ENCODE peak calls at places on chromosomes 3 and 15, in seven cellular contexts. One of them, this sample, is unnamed.

GRCh38 chr3:169836942-169837275 is 24.2 kb upstream of the LRRC34 start:
- DNase-seq in BJ: no peak
- DNase-seq in amniotic stem cell: no peak
- DNase-seq in CD8-positive, alpha-beta memory T cell: no peak
- DNase-seq in T-helper 1 cell: no peak
- DNase-seq in NCI-H1417: no peak
- DNase-seq in Peyer's patch: no peak
- DNase-seq in this sample: no peak

GRCh38 chr3:56801151-56801596 is 575 bp downstream of the ARHGEF3 start:
- DNase-seq in BJ: no peak
- DNase-seq in amniotic stem cell: no peak
- DNase-seq in CD8-positive, alpha-beta memory T cell: no peak
- DNase-seq in T-helper 1 cell: peak; percentile 43
- DNase-seq in NCI-H1417: no peak
- DNase-seq in Peyer's patch: peak; percentile 35
- DNase-seq in this sample: peak; percentile 2

GRCh38 chr3:141294848-141295247 is 63.2 kb downstream of the PXYLP1 start:
- DNase-seq in BJ: peak; percentile 26
- DNase-seq in amniotic stem cell: peak; percentile 47
- DNase-seq in CD8-positive, alpha-beta memory T cell: no peak
- DNase-seq in T-helper 1 cell: no peak
- DNase-seq in NCI-H1417: no peak
- DNase-seq in Peyer's patch: no peak
- DNase-seq in this sample: no peak

GRCh38 chr15:68790910-68791309 is 29.8 kb downstream of the ANP32A start:
- DNase-seq in BJ: no peak
- DNase-seq in amniotic stem cell: no peak
- DNase-seq in CD8-positive, alpha-beta memory T cell: no peak
- DNase-seq in T-helper 1 cell: no peak
- DNase-seq in NCI-H1417: no peak
- DNase-seq in Peyer's patch: no peak
- DNase-seq in this sample: no peak

GRCh38 chr3:45544024-45544718 is 50.4 kb upstream of the LIMD1 start:
- DNase-seq in BJ: no peak
- DNase-seq in amniotic stem cell: no peak
- DNase-seq in CD8-positive, alpha-beta memory T cell: no peak
- DNase-seq in T-helper 1 cell: no peak
- DNase-seq in NCI-H1417: no peak
- DNase-seq in Peyer's patch: no peak
- DNase-seq in this sample: no peak

GRCh38 chr3:42698216-42698910 is 4.2 kb downstream of the HHATL start:
- DNase-seq in BJ: no peak
- DNase-seq in amniotic stem cell: no peak
- DNase-seq in CD8-positive, alpha-beta memory T cell: no peak
- DNase-seq in T-helper 1 cell: no peak
- DNase-seq in NCI-H1417: no peak
- DNase-seq in Peyer's patch: no peak
- DNase-seq in this sample: no peak

GRCh38 chr3:58049143-58049785 is 41.0 kb downstream of the FLNB start:
- DNase-seq in BJ: no peak
- DNase-seq in amniotic stem cell: no peak
- DNase-seq in CD8-positive, alpha-beta memory T cell: no peak
- DNase-seq in T-helper 1 cell: no peak
- DNase-seq in NCI-H1417: no peak
- DNase-seq in Peyer's patch: no peak
- DNase-seq in this sample: no peak

GRCh38 chr3:177335728-177336127 is 138.4 kb upstream of the TBL1XR1 start:
- DNase-seq in BJ: no peak
- DNase-seq in amniotic stem cell: no peak
- DNase-seq in CD8-positive, alpha-beta memory T cell: no peak
- DNase-seq in T-helper 1 cell: no peak
- DNase-seq in NCI-H1417: no peak
- DNase-seq in Peyer's patch: no peak
- DNase-seq in this sample: no peak

GRCh38 chr15:56978898-56979662 is 60.6 kb downstream of the TCF12 start:
- DNase-seq in BJ: no peak
- DNase-seq in amniotic stem cell: no peak
- DNase-seq in CD8-positive, alpha-beta memory T cell: no peak
- DNase-seq in T-helper 1 cell: no peak
- DNase-seq in NCI-H1417: no peak
- DNase-seq in Peyer's patch: no peak
- DNase-seq in this sample: no peak

GRCh38 chr15:52421029-52421428 is 107.7 kb downstream of the MYO5A start:
- DNase-seq in BJ: no peak
- DNase-seq in amniotic stem cell: no peak
- DNase-seq in CD8-positive, alpha-beta memory T cell: no peak
- DNase-seq in T-helper 1 cell: no peak
- DNase-seq in NCI-H1417: no peak
- DNase-seq in Peyer's patch: peak; percentile 32
- DNase-seq in this sample: peak; percentile 15

GRCh38 chr15:81939604-81940440 is 106.0 kb downstream of the MEX3B start:
- DNase-seq in BJ: no peak
- DNase-seq in amniotic stem cell: no peak
- DNase-seq in CD8-positive, alpha-beta memory T cell: no peak
- DNase-seq in T-helper 1 cell: peak; percentile 23
- DNase-seq in NCI-H1417: peak; percentile 50
- DNase-seq in Peyer's patch: no peak
- DNase-seq in this sample: peak; percentile 80

GRCh38 chr3:52313774-52314188 is 2.3 kb upstream of the DNAH1 start:
- DNase-seq in BJ: no peak
- DNase-seq in amniotic stem cell: no peak
- DNase-seq in CD8-positive, alpha-beta memory T cell: no peak
- DNase-seq in T-helper 1 cell: no peak
- DNase-seq in NCI-H1417: no peak
- DNase-seq in Peyer's patch: peak; percentile 63
- DNase-seq in this sample: peak; percentile 23

GRCh38 chr15:42716626-42717025 is 20.3 kb downstream of the CDAN1 start:
- DNase-seq in BJ: no peak
- DNase-seq in amniotic stem cell: no peak
- DNase-seq in CD8-positive, alpha-beta memory T cell: no peak
- DNase-seq in T-helper 1 cell: no peak
- DNase-seq in NCI-H1417: no peak
- DNase-seq in Peyer's patch: no peak
- DNase-seq in this sample: no peak

GRCh38 chr3:48739955-48740823 is 23.2 kb upstream of the IP6K2 start:
- DNase-seq in BJ: no peak
- DNase-seq in amniotic stem cell: peak; percentile 68
- DNase-seq in CD8-positive, alpha-beta memory T cell: peak; percentile 31
- DNase-seq in T-helper 1 cell: peak; percentile 37
- DNase-seq in NCI-H1417: peak; percentile 39
- DNase-seq in Peyer's patch: peak; percentile 67
- DNase-seq in this sample: peak; percentile 49

GRCh38 chr15:100704281-100705055 is 102.1 kb downstream of the ASB7 start:
- DNase-seq in BJ: no peak
- DNase-seq in amniotic stem cell: no peak
- DNase-seq in CD8-positive, alpha-beta memory T cell: no peak
- DNase-seq in T-helper 1 cell: no peak
- DNase-seq in NCI-H1417: no peak
- DNase-seq in Peyer's patch: no peak
- DNase-seq in this sample: no peak

GRCh38 chr15:36498401-36498800 is 81.0 kb upstream of the CDIN1 start:
- DNase-seq in BJ: no peak
- DNase-seq in amniotic stem cell: no peak
- DNase-seq in CD8-positive, alpha-beta memory T cell: no peak
- DNase-seq in T-helper 1 cell: no peak
- DNase-seq in NCI-H1417: no peak
- DNase-seq in Peyer's patch: no peak
- DNase-seq in this sample: no peak

GRCh38 chr15:55221090-55222011 is 24.6 kb upstream of the RSL24D1 start:
- DNase-seq in BJ: peak; percentile 77
- DNase-seq in amniotic stem cell: peak; percentile 73
- DNase-seq in CD8-positive, alpha-beta memory T cell: no peak
- DNase-seq in T-helper 1 cell: peak; percentile 70
- DNase-seq in NCI-H1417: no peak
- DNase-seq in Peyer's patch: no peak
- DNase-seq in this sample: peak; percentile 5

GRCh38 chr3:55487376-55488241 is 503 bp upstream of the WNT5A start:
- DNase-seq in BJ: no peak
- DNase-seq in amniotic stem cell: no peak
- DNase-seq in CD8-positive, alpha-beta memory T cell: no peak
- DNase-seq in T-helper 1 cell: no peak
- DNase-seq in NCI-H1417: no peak
- DNase-seq in Peyer's patch: no peak
- DNase-seq in this sample: peak; percentile 30

GRCh38 chr3:101963902-101964362 is 114.6 kb downstream of the NFKBIZ start:
- DNase-seq in BJ: peak; percentile 21
- DNase-seq in amniotic stem cell: no peak
- DNase-seq in CD8-positive, alpha-beta memory T cell: no peak
- DNase-seq in T-helper 1 cell: peak; percentile 65
- DNase-seq in NCI-H1417: no peak
- DNase-seq in Peyer's patch: no peak
- DNase-seq in this sample: no peak

GRCh38 chr3:150059729-150060128 is 89.0 kb upstream of the PFN2 start:
- DNase-seq in BJ: no peak
- DNase-seq in amniotic stem cell: no peak
- DNase-seq in CD8-positive, alpha-beta memory T cell: no peak
- DNase-seq in T-helper 1 cell: no peak
- DNase-seq in NCI-H1417: peak; percentile 34
- DNase-seq in Peyer's patch: no peak
- DNase-seq in this sample: no peak

GRCh38 chr15:44719293-44719999 is 8.1 kb downstream of the B2M start:
- DNase-seq in BJ: no peak
- DNase-seq in amniotic stem cell: no peak
- DNase-seq in CD8-positive, alpha-beta memory T cell: peak; percentile 34
- DNase-seq in T-helper 1 cell: peak; percentile 82
- DNase-seq in NCI-H1417: no peak
- DNase-seq in Peyer's patch: peak; percentile 56
- DNase-seq in this sample: peak; percentile 80

GRCh38 chr3:111572061-111572460 is 23.1 kb downstream of the ZBED2 start:
- DNase-seq in BJ: no peak
- DNase-seq in amniotic stem cell: no peak
- DNase-seq in CD8-positive, alpha-beta memory T cell: peak; percentile 24
- DNase-seq in T-helper 1 cell: no peak
- DNase-seq in NCI-H1417: no peak
- DNase-seq in Peyer's patch: no peak
- DNase-seq in this sample: no peak

GRCh38 chr15:58203537-58203936 is 65.4 kb downstream of the AQP9 start:
- DNase-seq in BJ: peak; percentile 99
- DNase-seq in amniotic stem cell: peak; percentile 91
- DNase-seq in CD8-positive, alpha-beta memory T cell: no peak
- DNase-seq in T-helper 1 cell: no peak
- DNase-seq in NCI-H1417: no peak
- DNase-seq in Peyer's patch: no peak
- DNase-seq in this sample: no peak

GRCh38 chr15:23648920-23649515 is 1.4 kb upstream of the MAGEL2 start:
- DNase-seq in BJ: no peak
- DNase-seq in amniotic stem cell: no peak
- DNase-seq in CD8-positive, alpha-beta memory T cell: no peak
- DNase-seq in T-helper 1 cell: no peak
- DNase-seq in NCI-H1417: no peak
- DNase-seq in Peyer's patch: no peak
- DNase-seq in this sample: peak; percentile 59

GRCh38 chr15:58240191-58240932 is 102.2 kb downstream of the AQP9 start:
- DNase-seq in BJ: no peak
- DNase-seq in amniotic stem cell: no peak
- DNase-seq in CD8-positive, alpha-beta memory T cell: no peak
- DNase-seq in T-helper 1 cell: no peak
- DNase-seq in NCI-H1417: peak; percentile 25
- DNase-seq in Peyer's patch: no peak
- DNase-seq in this sample: no peak

GRCh38 chr3:15936347-15936746 is 138.6 kb upstream of the ANKRD28 start:
- DNase-seq in BJ: no peak
- DNase-seq in amniotic stem cell: no peak
- DNase-seq in CD8-positive, alpha-beta memory T cell: no peak
- DNase-seq in T-helper 1 cell: no peak
- DNase-seq in NCI-H1417: no peak
- DNase-seq in Peyer's patch: no peak
- DNase-seq in this sample: no peak

GRCh38 chr3:15575446-15575845 is 25.9 kb downstream of the HACL1 start:
- DNase-seq in BJ: no peak
- DNase-seq in amniotic stem cell: no peak
- DNase-seq in CD8-positive, alpha-beta memory T cell: no peak
- DNase-seq in T-helper 1 cell: no peak
- DNase-seq in NCI-H1417: no peak
- DNase-seq in Peyer's patch: no peak
- DNase-seq in this sample: no peak

GRCh38 chr3:128430276-128430675 is 36.4 kb downstream of the DNAJB8 start:
- DNase-seq in BJ: no peak
- DNase-seq in amniotic stem cell: no peak
- DNase-seq in CD8-positive, alpha-beta memory T cell: no peak
- DNase-seq in T-helper 1 cell: no peak
- DNase-seq in NCI-H1417: no peak
- DNase-seq in Peyer's patch: no peak
- DNase-seq in this sample: no peak

GRCh38 chr15:98955331-98955730 is 52.3 kb downstream of the PGPEP1L start:
- DNase-seq in BJ: no peak
- DNase-seq in amniotic stem cell: no peak
- DNase-seq in CD8-positive, alpha-beta memory T cell: no peak
- DNase-seq in T-helper 1 cell: no peak
- DNase-seq in NCI-H1417: no peak
- DNase-seq in Peyer's patch: no peak
- DNase-seq in this sample: no peak